ENCODE peak calls at places on chromosome 11, in seven cellular contexts. B, G, J, E, H, M and C are unnamed samples.

GRCh38 chr11:128802358-128802981 is 64.6 kb downstream of the KCNJ1 start:
- DNase-seq in B (peak), G (no peak), J (no peak), E (no peak), H (no peak), M (no peak), C (peak)

GRCh38 chr11:103395612-103396011 is 286.4 kb downstream of the DYNC2H1 start:
- DNase-seq in B (no peak), G (no peak), J (no peak), E (no peak), H (no peak), M (no peak), C (no peak)

GRCh38 chr11:76266269-76266668 is 60.0 kb upstream of the WNT11 start:
- DNase-seq in B (no peak), G (no peak), J (no peak), E (no peak), H (peak), M (peak), C (no peak)

GRCh38 chr11:32161293-32161692 is 70.4 kb downstream of the RCN1 start:
- DNase-seq in B (no peak), G (no peak), J (no peak), E (no peak), H (no peak), M (no peak), C (no peak)

GRCh38 chr11:118086913-118087768 is at the start of gene SMIM35:
- DNase-seq in B (no peak), G (no peak), J (no peak), E (no peak), H (no peak), M (no peak), C (no peak)

GRCh38 chr11:78946945-78947914 is 372.6 kb upstream of the NARS2 start:
- DNase-seq in B (no peak), G (no peak), J (no peak), E (no peak), H (peak), M (no peak), C (no peak)

GRCh38 chr11:29184939-29185890 is 831.6 kb downstream of the KCNA4 start:
- DNase-seq in B (no peak), G (no peak), J (no peak), E (no peak), H (peak), M (no peak), C (no peak)

GRCh38 chr11:23112987-23113886 is 253.0 kb upstream of the CCDC179 start:
- DNase-seq in B (peak), G (peak), J (no peak), E (no peak), H (peak), M (peak), C (peak)

GRCh38 chr11:46438211-46438610 is 46.6 kb upstream of the CHRM4 start:
- DNase-seq in B (no peak), G (no peak), J (no peak), E (no peak), H (no peak), M (no peak), C (no peak)

GRCh38 chr11:78050964-78051831 is 12.5 kb upstream of the THRSP start:
- DNase-seq in B (peak), G (no peak), J (no peak), E (no peak), H (peak), M (peak), C (no peak)

GRCh38 chr11:111408789-111409727 is 30.0 kb upstream of the POU2AF1 start:
- DNase-seq in B (no peak), G (no peak), J (no peak), E (no peak), H (peak), M (peak), C (no peak)

GRCh38 chr11:48107188-48107704 is 109.4 kb upstream of the OR4B1 start:
- DNase-seq in B (no peak), G (peak), J (no peak), E (peak), H (no peak), M (no peak), C (no peak)

GRCh38 chr11:37504925-37505324 is 906.9 kb upstream of the RAG2 start:
- DNase-seq in B (no peak), G (no peak), J (no peak), E (no peak), H (peak), M (peak), C (no peak)

GRCh38 chr11:117183724-117184349 is 5.3 kb downstream of the SIDT2 start:
- DNase-seq in B (no peak), G (no peak), J (peak), E (no peak), H (no peak), M (no peak), C (no peak)

GRCh38 chr11:130001491-130002351 is 914 bp downstream of the PRDM10 start:
- DNase-seq in B (peak), G (no peak), J (no peak), E (peak), H (peak), M (peak), C (peak)